ENCODE peak calls at places on chromosome 14, in six cellular contexts. O is H1, N is HCT116, Z is K562, M is HepG2, E is GM12878. G is an unnamed sample.
A peak's percentile ranks its signal among the peaks of the same experiment; 100 is the strongest.

GRCh38 chr14:99821519-99822165 is 28.4 kb downstream of the EML1 start:
- DNase-seq in O (no peak), N (no peak), Z (no peak), M (no peak), E (no peak), G (no peak)

GRCh38 chr14:106318700-106319099 is 792.3 kb downstream of the TMEM121 start:
- DNase-seq in O (no peak), N (no peak), Z (peak; percentile 38), M (no peak), E (no peak), G (no peak)

GRCh38 chr14:23033801-23034497 is 751 bp downstream of the PSMB5 start:
- DNase-seq in O (no peak), N (no peak), Z (no peak), M (no peak), E (no peak), G (no peak)

GRCh38 chr14:43306053-43306452 is 1201.0 kb downstream of the FSCB start:
- DNase-seq in O (no peak), N (no peak), Z (no peak), M (no peak), E (no peak), G (no peak)

GRCh38 chr14:33127531-33127930 is 188.9 kb downstream of the NPAS3 start:
- DNase-seq in O (no peak), N (no peak), Z (no peak), M (no peak), E (no peak), G (no peak)

GRCh38 chr14:81743605-81744004 is 210.0 kb upstream of the SEL1L start:
- DNase-seq in O (no peak), N (no peak), Z (no peak), M (no peak), E (no peak), G (no peak)

GRCh38 chr14:65277027-65277426 is 135.5 kb upstream of the FUT8 start:
- DNase-seq in O (no peak), N (no peak), Z (no peak), M (no peak), E (no peak), G (no peak)

GRCh38 chr14:36227802-36228201 is 51.3 kb upstream of the PTCSC3 start:
- DNase-seq in O (no peak), N (no peak), Z (no peak), M (no peak), E (no peak), G (no peak)

GRCh38 chr14:37816135-37816534 is 220.7 kb downstream of the TTC6 start:
- DNase-seq in O (no peak), N (no peak), Z (no peak), M (no peak), E (no peak), G (no peak)

GRCh38 chr14:24309538-24310386 is at the start of gene LTB4R2:
- DNase-seq in O (no peak), N (no peak), Z (no peak), M (no peak), E (no peak), G (no peak)

GRCh38 chr14:63045612-63046320 is 508 bp upstream of the KCNH5 start:
- DNase-seq in O (peak; percentile 84), N (no peak), Z (peak; percentile 7), M (peak; percentile 12), E (no peak), G (peak; percentile 61)

GRCh38 chr14:77158175-77158908 is 16.8 kb upstream of the ZDHHC22 start:
- DNase-seq in O (peak; percentile 63), N (no peak), Z (peak; percentile 51), M (no peak), E (no peak), G (no peak)

GRCh38 chr14:54350196-54350595 is 46.6 kb upstream of the CDKN3 start:
- DNase-seq in O (no peak), N (no peak), Z (no peak), M (no peak), E (no peak), G (no peak)

GRCh38 chr14:62064741-62065323 is 302.6 kb downstream of the SNAPC1 start:
- DNase-seq in O (no peak), N (no peak), Z (no peak), M (no peak), E (no peak), G (no peak)

GRCh38 chr14:45743884-45744283 is 490.9 kb upstream of the MIS18BP1 start:
- DNase-seq in O (no peak), N (peak; percentile 22), Z (no peak), M (no peak), E (no peak), G (no peak)

GRCh38 chr14:64755661-64756265 is 51.5 kb downstream of the PLEKHG3 start:
- DNase-seq in O (no peak), N (no peak), Z (no peak), M (no peak), E (no peak), G (no peak)

GRCh38 chr14:79661762-79662161 is 549.5 kb downstream of the DIO2 start:
- DNase-seq in O (no peak), N (no peak), Z (no peak), M (no peak), E (no peak), G (no peak)

GRCh38 chr14:74610866-74611671 is 968 bp downstream of the LTBP2 start:
- DNase-seq in O (peak; percentile 76), N (no peak), Z (no peak), M (no peak), E (no peak), G (no peak)

GRCh38 chr14:74610199-74610865 is 1.7 kb downstream of the LTBP2 start:
- DNase-seq in O (no peak), N (no peak), Z (no peak), M (no peak), E (no peak), G (no peak)

GRCh38 chr14:74611672-74612345 is at the start of gene LTBP2:
- DNase-seq in O (no peak), N (no peak), Z (no peak), M (no peak), E (no peak), G (no peak)

GRCh38 chr14:74608959-74609611 is 3.0 kb downstream of the LTBP2 start:
- DNase-seq in O (peak; percentile 96), N (peak; percentile 79), Z (peak; percentile 43), M (peak; percentile 67), E (peak; percentile 45), G (peak; percentile 65)

GRCh38 chr14:74609721-74610120 is 2.3 kb downstream of the LTBP2 start:
- DNase-seq in O (no peak), N (no peak), Z (no peak), M (no peak), E (no peak), G (no peak)
- H3K4me3 ChIP-seq in O (no peak overlapping the region), N (no peak overlapping the region), Z (no peak overlapping the region), M (no peak overlapping the region), E (no peak overlapping the region), G (no peak overlapping the region)

GRCh38 chr14:85223667-85224066 is 306.3 kb upstream of the FLRT2 start:
- DNase-seq in O (no peak), N (no peak), Z (no peak), M (no peak), E (no peak), G (peak; percentile 59)
- TF ChIP-seq ZNF274 in O (no peak), N (no peak), Z (no peak), M (no peak), E (no peak), G (no peak)

GRCh38 chr14:69373104-69373503 is 25.0 kb downstream of the ERH start:
- DNase-seq in O (no peak), N (no peak), Z (no peak), M (no peak), E (no peak), G (no peak)
- TF ChIP-seq YY1 in O (no peak), N (no peak), Z (no peak), M (no peak), E (no peak), G (no peak)

DNA sequence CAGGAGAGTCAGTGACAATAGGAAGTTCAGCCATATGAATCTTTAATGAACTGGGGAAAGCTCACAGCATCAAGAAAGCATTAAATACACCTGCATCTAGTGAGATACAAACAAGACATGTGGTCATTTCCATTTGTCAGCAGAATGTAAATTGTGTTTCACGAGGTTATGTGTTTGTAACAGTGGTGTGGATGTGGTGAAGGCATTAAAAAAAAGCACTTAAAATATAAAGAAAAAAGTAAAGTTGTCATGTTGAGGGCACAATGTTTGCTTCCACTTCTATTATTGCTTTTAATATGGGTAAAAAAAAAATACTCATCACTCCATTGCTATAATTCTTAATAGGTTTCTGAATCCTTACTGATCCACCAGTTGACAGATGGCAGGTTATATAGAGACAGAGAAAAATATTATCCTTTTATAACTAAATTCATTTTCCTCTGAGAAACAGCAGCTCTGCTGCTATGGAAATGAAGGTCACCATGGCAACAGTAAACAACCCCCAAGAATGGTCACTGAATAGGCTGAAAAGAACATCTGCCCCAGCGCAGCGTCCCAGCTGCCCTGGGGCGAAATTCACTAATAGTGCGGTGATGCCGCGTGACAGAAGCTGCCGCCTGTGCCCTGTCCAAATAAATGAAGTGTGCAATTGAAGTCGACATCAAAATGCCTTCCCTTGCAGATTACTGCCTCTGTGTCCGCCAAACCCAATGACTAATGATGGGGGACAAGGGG is 226.1 kb downstream of the FOXN3 start:
- DNase-seq in O (no peak), N (no peak), Z (no peak), M (no peak), E (no peak), G (no peak)
- H3K4me3 ChIP-seq in O (no peak overlapping the region), N (no peak overlapping the region), Z (no peak overlapping the region), M (no peak overlapping the region), E (no peak overlapping the region), G (no peak overlapping the region)

GRCh38 chr14:34250959-34251358 is 211.1 kb downstream of the SPTSSA start:
- DNase-seq in O (no peak), N (no peak), Z (no peak), M (no peak), E (no peak), G (no peak)
- TF ChIP-seq ZNF274 in O (no peak), N (no peak), Z (no peak), M (no peak), E (no peak), G (no peak)